ENCODE peak calls at places on chromosomes 2 and 18, in eight cellular contexts. F, S, I, Z, J, E, X and W are unnamed samples.
A peak's percentile ranks its signal among the peaks of the same experiment; 100 is the strongest.

GRCh38 chr2:54945401-54946219 is 104.6 kb downstream of the RTN4 start:
- DNase-seq in Z (no peak), S (no peak), F (no peak), J (peak; percentile 77), X (no peak), E (no peak), I (no peak), W (peak; percentile 63)

GRCh38 chr2:235180642-235181041 is 228.8 kb downstream of the SH3BP4 start:
- DNase-seq in X (no peak), S (no peak), F (no peak), Z (no peak), J (no peak), I (no peak), E (no peak), W (no peak)

GRCh38 chr2:36561223-36561944 is 36.6 kb downstream of the FEZ2 start:
- DNase-seq in Z (peak; percentile 66), E (no peak), J (peak; percentile 96), S (no peak), I (peak; percentile 70), X (peak; percentile 20), F (no peak), W (peak; percentile 93)

GRCh38 chr2:238290079-238290478 is 1.7 kb upstream of the PER2 start:
- DNase-seq in F (no peak), S (peak; percentile 97), J (no peak), Z (no peak), X (peak; percentile 78), E (no peak), I (peak; percentile 84), W (no peak)

GRCh38 chr18:55159027-55159426 is 199.8 kb upstream of the CCDC68 start:
- DNase-seq in X (no peak), J (no peak), S (no peak), I (no peak), F (no peak), Z (no peak), E (no peak), W (no peak)

GRCh38 chr18:9952633-9953416 is 39.0 kb downstream of the VAPA start:
- DNase-seq in F (no peak), J (peak; percentile 47), I (no peak), Z (no peak), S (no peak), X (no peak), E (no peak), W (no peak)

GRCh38 chr2:50088987-50089386 is 934.7 kb upstream of the FSHR start:
- DNase-seq in Z (no peak), X (no peak), S (no peak), F (no peak), I (no peak), J (no peak), E (no peak), W (no peak)

GRCh38 chr18:24601624-24602023 is 141.2 kb downstream of the HRH4 start:
- DNase-seq in Z (no peak), F (peak; percentile 50), E (no peak), I (no peak), X (no peak), J (no peak), S (no peak), W (no peak)